ENCODE peak calls at places on chromosomes 5 and 9, in four cellular contexts. Y is left ventricle myocardium inferior; A is CD4-positive, CD25-positive, alpha-beta regulatory T cell; C is prostate gland. E is an unnamed sample. For H3K27me3, the result is how much of the 10 kb centered on the place peaks cover.

GRCh38 chr9:5375091-5375490 is 35.4 kb upstream of the RLN1 start:
- DNase-seq in Y (no peak), A (no peak), C (no peak), E (peak)

GRCh38 chr9:122190597-122191381 is 31.1 kb downstream of the MORN5 start:
- DNase-seq in Y (no peak), A (no peak), C (no peak), E (no peak)

GRCh38 chr9:74951725-74952151 is 974 bp downstream of the C9orf40 start:
- DNase-seq in Y (peak), A (peak), C (peak), E (no peak)

GRCh38 chr5:150464554-150465012 is 15.0 kb upstream of the RPS14 start:
- DNase-seq in Y (no peak), A (no peak), C (no peak), E (no peak)

GRCh38 chr5:35458824-35459207 is 158.8 kb upstream of the SPEF2 start:
- DNase-seq in Y (no peak), A (no peak), C (peak), E (no peak)

GRCh38 chr5:159448-160172 is 31.7 kb upstream of the LRRC14B start:
- DNase-seq in Y (no peak), A (no peak), C (no peak), E (no peak)

GRCh38 chr9:106019017-106019692 is 324.8 kb downstream of the TMEM38B start:
- DNase-seq in Y (no peak), A (no peak), C (no peak), E (no peak)

GRCh38 chr9:105280730-105281129 is 36.3 kb downstream of the SLC44A1 start:
- DNase-seq in Y (no peak), A (no peak), C (no peak), E (no peak)

GRCh38 chr9:126722922-126723806 is 81.7 kb upstream of the ZBTB43 start:
- DNase-seq in Y (peak), A (peak), C (peak), E (peak)

GRCh38 chr5:173326501-173326960 is 1.7 kb downstream of the STC2 start:
- DNase-seq in Y (no peak), A (no peak), C (no peak), E (no peak)

GRCh38 chr5:157159209-157159751 is 6.8 kb downstream of the GARIN3 start:
- DNase-seq in Y (no peak), A (peak), C (no peak), E (peak)

GRCh38 chr5:6686501-6686900 is 26.7 kb upstream of the TENT4A start:
- DNase-seq in Y (no peak), A (no peak), C (no peak), E (no peak)
- H3K27me3 ChIP-seq in Y (under half), A (under half), C (under half), E (under half)

DNA sequence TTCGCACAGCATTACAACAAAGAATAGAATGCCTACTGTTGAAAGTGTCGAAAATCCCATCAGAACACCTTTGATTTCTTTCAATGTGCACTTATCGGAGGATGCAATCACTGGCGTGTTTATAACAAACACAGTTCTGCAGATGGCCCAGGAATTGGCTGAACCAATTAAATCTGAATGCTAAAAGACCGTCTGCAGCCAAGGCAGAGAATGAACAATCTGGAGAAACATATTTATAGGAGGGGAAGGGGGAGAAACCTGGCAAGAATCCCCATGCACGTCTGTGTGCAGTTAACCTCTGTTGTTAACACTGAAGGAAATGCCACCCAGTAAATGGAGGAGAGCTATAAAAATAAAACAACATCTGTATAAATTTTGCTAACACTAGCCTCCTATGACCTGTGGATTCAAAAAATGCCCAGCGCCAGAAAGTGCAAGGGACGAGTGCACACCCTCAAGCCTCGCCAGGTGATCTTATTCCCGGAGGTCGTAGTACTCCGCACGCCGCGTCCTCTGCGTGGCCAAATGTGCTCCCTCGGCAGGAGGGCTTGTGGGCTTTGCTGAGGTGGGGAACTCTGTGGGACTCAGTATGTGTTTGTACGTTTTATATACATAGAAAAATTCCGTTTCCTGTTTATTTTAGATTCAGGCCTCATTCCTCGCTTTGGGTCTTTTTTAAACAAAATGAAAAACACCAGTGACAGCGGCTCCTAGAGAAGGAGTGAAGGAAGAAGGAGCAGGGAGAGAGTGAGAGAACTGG is 56.7 kb downstream of the PTCH1 start:
- DNase-seq in Y (no peak), A (no peak), C (no peak), E (no peak)
- H3K27me3 ChIP-seq in Y (under half), A (under half), C (under half), E (under half)

GRCh38 chr5:154111214-154111613 is 72.4 kb downstream of the MFAP3 start:
- DNase-seq in Y (no peak), A (no peak), C (no peak), E (no peak)
- H3K27me3 ChIP-seq in Y (under half), A (under half), C (under half), E (under half)

DNA sequence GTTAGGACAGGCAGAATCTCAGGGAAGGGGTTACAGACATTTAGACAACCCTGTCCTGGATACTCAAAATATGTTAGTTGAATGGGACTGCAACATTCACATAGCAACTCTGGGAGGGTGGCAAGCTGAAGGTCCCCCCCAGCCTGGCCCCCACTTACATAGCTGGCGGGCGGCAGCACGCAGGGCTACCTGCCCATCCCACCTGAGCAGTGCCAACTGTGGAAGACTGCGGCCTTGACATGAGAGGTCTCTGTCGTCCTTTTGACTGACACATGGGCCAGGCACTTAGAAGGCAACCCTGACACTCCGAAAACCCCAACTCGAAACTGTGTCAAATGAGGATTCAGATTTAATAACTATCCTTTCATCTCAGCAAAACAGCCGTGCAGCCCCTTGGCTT is 16.5 kb downstream of the PAX5 start:
- DNase-seq in Y (no peak), A (no peak), C (no peak), E (no peak)
- H3K27me3 ChIP-seq in Y (half or more), A (under half), C (under half), E (under half)

GRCh38 chr9:136278221-136278620 is 25.7 kb downstream of the CCDC187 start:
- DNase-seq in Y (no peak), A (no peak), C (no peak), E (no peak)
- H3K27me3 ChIP-seq in Y (half or more), A (under half), C (under half), E (under half)

E was measured in naive thymus-derived CD4-positive, alpha-beta T cell.